ENCODE peak calls at places on chromosome 13, in six cellular contexts. N is PC-3, D is HCT116, V is PC-9, C is MM.1S, G is hepatocyte. S is an unnamed sample.

GRCh38 chr13:108087813-108088212 is 127.5 kb downstream of the LIG4 start:
- DNase-seq in N (no peak), D (no peak), V (no peak), C (no peak), G (no peak), S (no peak)

GRCh38 chr13:25869941-25870340 is 181.9 kb downstream of the SHISA2 start:
- DNase-seq in N (no peak), D (no peak), V (no peak), C (no peak), G (no peak), S (no peak)

GRCh38 chr13:107854880-107855279 is 360.5 kb downstream of the LIG4 start:
- DNase-seq in N (no peak), D (no peak), V (no peak), C (no peak), G (no peak), S (no peak)

GRCh38 chr13:109764474-109765292 is 21.7 kb downstream of the IRS2 start:
- DNase-seq in N (no peak), D (no peak), V (no peak), C (no peak), G (no peak), S (no peak)

GRCh38 chr13:40609972-40610726 is 56.3 kb downstream of the FOXO1 start:
- DNase-seq in N (peak; percentile 79), D (no peak), V (peak; percentile 60), C (no peak), G (no peak), S (no peak)

GRCh38 chr13:90918551-90918950 is 428.9 kb upstream of the MIR17HG start:
- DNase-seq in N (peak; percentile 22), D (no peak), V (no peak), C (no peak), G (peak; percentile 28), S (no peak)

GRCh38 chr13:104086759-104087158 is 1020.5 kb upstream of the SLC10A2 start:
- DNase-seq in N (no peak), D (no peak), V (no peak), C (no peak), G (no peak), S (no peak)

GRCh38 chr13:28741080-28741479 is 22.3 kb upstream of the SLC46A3 start:
- DNase-seq in N (no peak), D (no peak), V (no peak), C (no peak), G (no peak), S (no peak)

GRCh38 chr13:99496322-99497142 is 4.7 kb upstream of the TM9SF2 start:
- DNase-seq in N (no peak), D (peak; percentile 36), V (peak; percentile 96), C (peak; percentile 85), G (no peak), S (no peak)

GRCh38 chr13:102280366-102280765 is 121.5 kb downstream of the FGF14 start:
- DNase-seq in N (no peak), D (no peak), V (no peak), C (no peak), G (no peak), S (no peak)

GRCh38 chr13:43878897-43879322 is 630 bp downstream of the CCDC122 start:
- DNase-seq in N (peak; percentile 45), D (no peak), V (no peak), C (peak; percentile 31), G (peak; percentile 77), S (peak; percentile 33)

GRCh38 chr13:45339867-45340266 is 1.1 kb downstream of the TPT1 start:
- DNase-seq in N (no peak), D (no peak), V (no peak), C (peak; percentile 28), G (no peak), S (no peak)

GRCh38 chr13:109816979-109817275 is 30.5 kb upstream of the IRS2 start:
- DNase-seq in N (peak; percentile 69), D (no peak), V (peak; percentile 74), C (no peak), G (no peak), S (no peak)

GRCh38 chr13:46150134-46150693 is 31.8 kb downstream of the LCP1 start:
- DNase-seq in N (no peak), D (no peak), V (no peak), C (no peak), G (no peak), S (no peak)

GRCh38 chr13:50596776-50597203 is 246.7 kb downstream of the DLEU7 start:
- DNase-seq in N (no peak), D (no peak), V (no peak), C (no peak), G (no peak), S (peak; percentile 31)

GRCh38 chr13:76991432-76991795 is 467 bp upstream of the CLN5 start:
- DNase-seq in N (peak; percentile 18), D (no peak), V (no peak), C (no peak), G (peak; percentile 13), S (no peak)

GRCh38 chr13:105984236-105984635 is 551.2 kb downstream of the EFNB2 start:
- DNase-seq in N (peak; percentile 50), D (no peak), V (peak; percentile 75), C (no peak), G (no peak), S (no peak)

GRCh38 chr13:105979131-105979530 is 556.3 kb downstream of the EFNB2 start:
- DNase-seq in N (peak; percentile 80), D (no peak), V (no peak), C (no peak), G (no peak), S (no peak)

GRCh38 chr13:105979586-105979985 is 555.9 kb downstream of the EFNB2 start:
- DNase-seq in N (peak; percentile 59), D (no peak), V (no peak), C (no peak), G (peak; percentile 82), S (no peak)

GRCh38 chr13:105982219-105982618 is 553.2 kb downstream of the EFNB2 start:
- DNase-seq in N (no peak), D (no peak), V (no peak), C (no peak), G (no peak), S (no peak)
- TF ChIP-seq CTCF in N (peak; percentile 20), D (peak; percentile 36), V (no peak), C (no peak), G (no peak), S (no peak)

DNA sequence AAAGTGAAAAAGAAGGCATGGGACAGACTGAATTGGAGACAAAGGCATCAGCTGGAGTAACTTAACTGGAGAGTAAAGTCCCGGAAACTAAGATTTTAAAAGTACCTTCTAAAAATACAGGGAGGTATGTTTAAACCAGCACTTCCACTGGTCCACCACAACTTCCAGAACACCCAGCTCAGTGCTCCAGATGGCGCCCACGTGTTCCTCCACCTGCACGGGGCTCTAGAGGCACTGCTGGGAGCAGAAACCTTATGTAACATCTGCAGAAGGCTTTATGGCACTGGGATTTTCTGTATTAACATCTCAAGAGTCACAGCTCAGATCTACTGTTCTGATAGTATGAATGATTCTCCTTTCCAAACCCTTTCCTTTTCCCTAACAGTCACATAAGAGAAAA is 252.1 kb downstream of the DCLK1 start:
- DNase-seq in N (no peak), D (no peak), V (no peak), C (peak; percentile 28), G (no peak), S (no peak)
- H3K9me2 ChIP-seq in N (no peaks in the 10 kb centered on the region), D (no peaks in the 10 kb centered on the region), V (no peaks in the 10 kb centered on the region), C (no peaks in the 10 kb centered on the region), G (no peaks in the 10 kb centered on the region), S (no peaks in the 10 kb centered on the region)

GRCh38 chr13:95150555-95150954 is 150.7 kb downstream of the ABCC4 start:
- DNase-seq in N (peak; percentile 44), D (no peak), V (no peak), C (no peak), G (no peak), S (no peak)
- H3K36me3 ChIP-seq in N (no peaks in the 10 kb centered on the region), D (no peaks in the 10 kb centered on the region), V (no peaks in the 10 kb centered on the region), C (no peaks in the 10 kb centered on the region), G (no peaks in the 10 kb centered on the region), S (no peaks in the 10 kb centered on the region)

GRCh38 chr13:75372517-75372916 is 109.5 kb downstream of the TBC1D4 start:
- DNase-seq in N (peak; percentile 64), D (no peak), V (peak; percentile 44), C (peak; percentile 69), G (peak; percentile 62), S (peak; percentile 74)
- TF ChIP-seq CTCF in N (peak; percentile 60), D (peak; percentile 59), V (peak; percentile 87), C (peak; percentile 46), G (peak; percentile 79), S (peak; percentile 85)

GRCh38 chr13:22173605-22174004 is 502.7 kb downstream of the FGF9 start:
- DNase-seq in N (peak; percentile 24), D (peak; percentile 16), V (no peak), C (no peak), G (no peak), S (no peak)
- H3K9me2 ChIP-seq in N (no peaks in the 10 kb centered on the region), D (no peaks in the 10 kb centered on the region), V (no peaks in the 10 kb centered on the region), C (no peaks in the 10 kb centered on the region), G (no peaks in the 10 kb centered on the region), S (no peaks in the 10 kb centered on the region)

DNA sequence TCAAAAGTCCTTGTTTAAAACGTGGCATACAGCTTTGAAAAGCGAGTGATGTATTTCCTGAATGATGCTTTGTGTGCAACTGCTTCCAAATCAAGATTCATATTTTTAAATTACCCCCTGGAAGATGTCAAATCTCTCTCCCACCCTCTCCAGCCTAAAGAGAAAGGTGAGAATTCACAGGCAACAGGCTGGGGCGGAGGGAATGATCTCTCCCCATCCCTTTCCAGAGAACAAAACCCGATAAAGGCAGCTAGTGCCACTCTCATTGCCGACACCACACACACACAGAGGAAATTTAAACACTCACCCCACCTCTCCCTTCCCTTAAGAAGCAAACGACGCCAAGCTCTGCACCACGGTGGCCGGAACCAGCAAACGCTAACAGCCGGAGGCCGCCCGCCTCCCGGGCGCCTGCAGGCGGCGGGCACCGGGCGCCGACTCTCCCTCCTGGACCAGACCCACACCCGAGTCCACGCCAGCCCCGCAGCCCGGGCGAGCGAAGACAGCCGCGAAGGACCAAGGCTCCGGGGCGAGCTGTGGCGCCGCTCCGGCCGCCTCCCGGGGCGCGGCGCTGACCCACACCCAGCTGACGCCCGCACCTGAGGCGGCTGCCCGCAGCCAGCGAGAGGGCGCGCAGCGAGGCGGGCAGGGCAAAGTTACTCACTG is 485 bp downstream of the LNX2 start:
- DNase-seq in N (peak; percentile 29), D (no peak), V (no peak), C (peak; percentile 15), G (no peak), S (peak; percentile 68)
- H3K36me3 ChIP-seq in N (peaks cover 24% of the 10 kb centered on the region), D (peaks cover 6% of the 10 kb centered on the region), V (peaks cover 13% of the 10 kb centered on the region), C (no peaks in the 10 kb centered on the region), G (no peaks in the 10 kb centered on the region), S (peaks cover 26% of the 10 kb centered on the region)

GRCh38 chr13:92354583-92354982 is 872.0 kb upstream of the GPC6 start:
- DNase-seq in N (no peak), D (no peak), V (no peak), C (no peak), G (no peak), S (no peak)

GRCh38 chr13:92355213-92355612 is 871.4 kb upstream of the GPC6 start:
- DNase-seq in N (peak; percentile 1), D (no peak), V (no peak), C (no peak), G (peak; percentile 26), S (peak; percentile 30)
- TF ChIP-seq CTCF in N (peak; percentile 33), D (no peak), V (no peak), C (no peak), G (peak; percentile 36), S (no peak)